ENCODE peak calls at places on chromosomes 12 and 14, in five cellular contexts. L is HepG2, B is K562, Y is SK-N-SH, K is HCT116. U is an unnamed sample.

GRCh38 chr14:52350445-52350844 is 36.3 kb downstream of the PTGER2 start:
- DNase-seq in L (no peak), Y (no peak), K (no peak), B (no peak), U (no peak)

GRCh38 chr14:29800961-29801360 is 126.7 kb downstream of the PRKD1 start:
- DNase-seq in K (no peak), Y (no peak), B (no peak), L (no peak), U (no peak)

GRCh38 chr12:107450541-107450940 is 235.1 kb upstream of the PWP1 start:
- DNase-seq in K (no peak), B (no peak), L (no peak), Y (no peak), U (peak)

GRCh38 chr12:63826002-63826585 is 18.4 kb upstream of the SRGAP1 start:
- DNase-seq in B (no peak), L (peak), Y (peak), K (peak), U (peak)

GRCh38 chr14:23722675-23723074 is 86.5 kb downstream of the DHRS2 start:
- DNase-seq in Y (no peak), L (no peak), B (no peak), K (no peak), U (no peak)

GRCh38 chr12:100741084-100741711 is 53.4 kb upstream of the ANO4 start:
- DNase-seq in Y (peak), B (peak), L (peak), K (peak), U (peak)

GRCh38 chr14:76900406-76901085 is 74.3 kb downstream of the LRRC74A start:
- DNase-seq in L (no peak), K (no peak), Y (no peak), B (no peak), U (no peak)

GRCh38 chr12:132413931-132414588 is 75.9 kb upstream of the FBRSL1 start:
- DNase-seq in B (peak), Y (peak), K (no peak), L (no peak), U (no peak)

GRCh38 chr12:53325539-53326061 is 4.2 kb upstream of the AAAS start:
- DNase-seq in K (no peak), L (peak), B (no peak), Y (peak), U (no peak)

GRCh38 chr12:72036393-72036792 is 97.7 kb downstream of the TPH2 start:
- DNase-seq in L (no peak), B (no peak), K (no peak), Y (no peak), U (no peak)

DNA sequence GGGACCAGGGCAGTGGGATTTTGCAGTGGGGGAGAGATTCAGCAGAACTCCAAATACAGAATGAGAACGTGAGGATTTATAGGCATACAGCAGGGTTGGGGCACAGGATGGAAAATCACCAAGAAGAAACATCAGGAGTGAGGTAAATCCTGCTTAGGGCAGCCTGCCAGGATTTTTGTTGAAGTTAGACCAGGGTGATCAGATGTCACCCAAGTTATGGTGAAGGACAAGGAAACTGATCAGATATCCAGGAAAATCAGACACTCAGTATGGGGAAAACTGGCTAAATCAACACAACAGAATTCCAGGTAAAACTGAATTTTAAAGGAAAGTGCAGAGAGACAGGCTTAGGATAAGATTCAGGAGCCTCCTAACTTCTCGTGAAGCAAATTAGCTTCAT is 682.4 kb downstream of the TMEM121 start:
- DNase-seq in L (no peak), Y (no peak), B (no peak), K (no peak), U (no peak)
- TF ChIP-seq JUND in L (no peak), Y (no peak), B (no peak), K (no peak), U (no peak)

GRCh38 chr14:44803239-44803905 is 158.4 kb downstream of the KLHL28 start:
- DNase-seq in B (peak), K (peak), Y (peak), L (peak), U (peak)
- TF ChIP-seq JUND in B (no peak), K (no peak), Y (no peak), L (no peak), U (no peak)

DNA sequence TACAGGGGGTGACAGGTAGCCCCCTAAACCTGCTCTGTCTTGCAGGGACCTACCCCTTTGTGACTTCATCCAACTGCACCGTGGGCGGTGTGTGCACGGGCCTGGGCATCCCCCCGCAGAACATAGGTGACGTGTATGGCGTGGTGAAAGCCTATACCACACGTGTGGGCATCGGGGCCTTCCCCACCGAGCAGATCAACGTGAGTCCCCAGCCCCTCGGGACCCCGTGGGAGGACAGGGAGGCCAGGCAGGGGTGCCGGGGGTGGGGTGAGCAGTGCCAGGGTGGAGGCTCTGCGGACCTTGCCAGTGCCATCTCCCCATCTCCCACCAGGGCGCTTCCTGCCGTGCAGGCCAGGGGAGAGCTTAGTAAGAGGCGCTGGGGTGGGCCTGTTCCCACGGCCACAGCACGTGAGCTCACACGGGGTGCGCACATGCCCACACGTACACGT is 11.1 kb upstream of the SIVA1 start:
- DNase-seq in L (no peak), Y (no peak), K (no peak), B (no peak), U (no peak)
- TF ChIP-seq JUND in L (no peak), Y (no peak), K (no peak), B (no peak), U (no peak)

GRCh38 chr14:100688598-100689499 is 37.8 kb upstream of the DLK1 start:
- DNase-seq in L (no peak), B (no peak), Y (no peak), K (peak), U (no peak)
- TF ChIP-seq JUND in L (no peak), B (peak), Y (peak), K (no peak), U (no peak)

GRCh38 chr12:109329710-109330109 is 18.0 kb upstream of the MYO1H start:
- DNase-seq in Y (no peak), K (no peak), B (no peak), L (no peak), U (no peak)

GRCh38 chr12:109330282-109330681 is 17.4 kb upstream of the MYO1H start:
- DNase-seq in B (no peak), K (no peak), Y (no peak), L (no peak), U (no peak)

GRCh38 chr12:109331546-109331945 is 16.2 kb upstream of the MYO1H start:
- DNase-seq in K (no peak), Y (peak), B (no peak), L (no peak), U (no peak)

GRCh38 chr12:109334887-109335286 is 12.8 kb upstream of the MYO1H start:
- DNase-seq in L (no peak), B (no peak), Y (no peak), K (no peak), U (no peak)

GRCh38 chr12:109329003-109329402 is 18.7 kb upstream of the MYO1H start:
- DNase-seq in L (no peak), Y (no peak), K (no peak), B (no peak), U (no peak)
- TF ChIP-seq JUND in L (no peak), Y (no peak), K (no peak), B (no peak), U (no peak)

GRCh38 chr12:58833844-58834243 is 86.5 kb downstream of the LRIG3 start:
- DNase-seq in K (no peak), B (no peak), Y (no peak), L (no peak), U (peak)
- TF ChIP-seq JUND in K (no peak), B (no peak), Y (no peak), L (no peak), U (no peak)

U was measured in T47D.